ENCODE peak calls at places on chromosomes 4 and X, in ten cellular contexts. Z, J, Y, F, E, R, C, S, T and I are unnamed samples.

GRCh38 chr4:173546776-173547175 is 16.7 kb upstream of the HAND2 start:
- DNase-seq in Y (no peak), J (no peak), E (no peak), R (no peak), Z (no peak), C (no peak), T (no peak), S (no peak), F (no peak), I (no peak)

GRCh38 chr4:153521995-153522799 is 56.0 kb downstream of the TMEM131L start:
- DNase-seq in E (peak), J (no peak), F (no peak), Z (peak), T (peak), R (peak), Y (no peak), C (peak), S (no peak), I (no peak)

GRCh38 chrX:13507893-13508292 is 61.5 kb upstream of the EGFL6 start:
- DNase-seq in C (no peak), E (no peak), Y (no peak), T (no peak), S (no peak), R (no peak), F (no peak), Z (no peak), J (no peak), I (no peak)

GRCh38 chr4:102663073-102663472 is 97.7 kb downstream of the MANBA start:
- DNase-seq in S (peak), Z (no peak), E (no peak), J (peak), C (no peak), T (no peak), R (no peak), Y (no peak), F (peak), I (peak)

GRCh38 chrX:153061732-153062131 is 5.5 kb downstream of the PNMA3 start:
- DNase-seq in Z (no peak), Y (no peak), R (no peak), J (peak), T (no peak), S (peak), E (no peak), C (no peak), F (peak), I (no peak)

GRCh38 chr4:139153411-139154133 is 23.4 kb downstream of the ELF2 start:
- DNase-seq in C (no peak), R (no peak), E (no peak), Z (no peak), Y (no peak), F (peak), T (no peak), J (peak), S (no peak), I (no peak)

GRCh38 chrX:46757593-46757992 is 1.3 kb downstream of the SLC9A7 start:
- DNase-seq in Z (no peak), C (no peak), S (no peak), E (no peak), J (no peak), F (peak), T (peak), R (no peak), Y (no peak), I (no peak)

GRCh38 chr4:169246957-169247396 is 23.8 kb downstream of the SH3RF1 start:
- DNase-seq in T (no peak), C (no peak), S (no peak), J (no peak), E (no peak), Y (no peak), F (no peak), R (no peak), Z (no peak), I (no peak)

GRCh38 chr4:22962186-22962786 is 269.5 kb downstream of the GBA3 start:
- DNase-seq in C (no peak), T (peak), F (peak), Z (no peak), S (peak), E (no peak), R (no peak), J (peak), Y (no peak), I (no peak)

GRCh38 chr4:80308466-80308822 is 27.1 kb upstream of the CFAP299 start:
- DNase-seq in T (no peak), R (no peak), Z (no peak), J (no peak), C (no peak), Y (no peak), E (no peak), F (no peak), S (no peak), I (no peak)

GRCh38 chr4:57100979-57101629 is 9.1 kb downstream of the IGFBP7 start:
- DNase-seq in Z (no peak), S (no peak), J (no peak), Y (no peak), T (no peak), C (no peak), E (no peak), R (no peak), F (no peak), I (no peak)

GRCh38 chr4:43757147-43757546 is 691.5 kb downstream of the KCTD8 start:
- DNase-seq in Z (no peak), E (no peak), T (no peak), S (no peak), C (no peak), R (no peak), Y (no peak), J (peak), F (no peak), I (no peak)